ENCODE peak calls at places on chromosomes 3 and 15, in eight cellular contexts. M is right cardiac atrium; I is astrocyte; J is left ventricle myocardium inferior; L is aorta; Q is DND-41; B is CD4-positive, alpha-beta memory T cell; E is thoracic aorta. O is an unnamed sample.

GRCh38 chr15:90203922-90204321 is 2.8 kb downstream of the SEMA4B start:
- DNase-seq in E (no peak), J (no peak), M (peak; percentile 71), B (no peak), L (peak; percentile 90), Q (no peak), I (no peak), O (no peak)

GRCh38 chr3:120550546-120550945 is 45.6 kb upstream of the NDUFB4 start:
- DNase-seq in B (no peak), L (no peak), M (no peak), I (no peak), Q (no peak), E (no peak), J (no peak), O (no peak)

GRCh38 chr3:84998545-84998944 is 39.8 kb downstream of the CADM2 start:
- DNase-seq in Q (no peak), I (no peak), J (no peak), M (no peak), E (no peak), L (no peak), B (no peak), O (no peak)

GRCh38 chr3:57093489-57093888 is 33.0 kb downstream of the SPATA12 start:
- DNase-seq in J (no peak), B (no peak), E (no peak), L (no peak), M (no peak), I (no peak), Q (no peak), O (no peak)

GRCh38 chr3:87361271-87361670 is 84.9 kb upstream of the POU1F1 start:
- DNase-seq in M (no peak), B (no peak), Q (no peak), E (no peak), J (no peak), L (no peak), I (no peak), O (no peak)

GRCh38 chr3:126262227-126262626 is 81.8 kb upstream of the ALDH1L1 start:
- DNase-seq in I (no peak), L (no peak), B (no peak), E (no peak), M (no peak), Q (no peak), J (no peak), O (no peak)

GRCh38 chr15:74128785-74129350 is 1.5 kb upstream of the ISLR2 start:
- DNase-seq in J (no peak), L (no peak), E (no peak), I (no peak), Q (no peak), B (no peak), M (no peak), O (no peak)

GRCh38 chr3:187979543-187979942 is 174.4 kb upstream of the LPP start:
- DNase-seq in Q (peak; percentile 84), M (no peak), I (no peak), L (no peak), B (peak; percentile 59), J (no peak), E (no peak), O (peak; percentile 31)

GRCh38 chr3:171976526-171976925 is 62.9 kb upstream of the FNDC3B start:
- DNase-seq in J (no peak), M (no peak), L (no peak), Q (no peak), B (no peak), I (peak; percentile 43), E (no peak), O (no peak)

GRCh38 chr3:127787071-127787490 is 35.2 kb downstream of the MGLL start:
- DNase-seq in E (no peak), B (no peak), L (peak; percentile 88), I (no peak), J (peak; percentile 49), Q (no peak), M (peak; percentile 85), O (no peak)

GRCh38 chr3:65979152-65979551 is 59.6 kb downstream of the MAGI1 start:
- DNase-seq in L (no peak), I (peak; percentile 88), M (peak; percentile 41), E (peak; percentile 19), Q (no peak), B (no peak), J (no peak), O (no peak)

GRCh38 chr15:91426412-91426811 is 326.4 kb downstream of the SV2B start:
- DNase-seq in E (no peak), B (peak; percentile 17), M (no peak), Q (no peak), J (no peak), I (peak; percentile 67), L (no peak), O (no peak)

GRCh38 chr3:130975251-130975650 is 51.4 kb downstream of the ASTE1 start:
- DNase-seq in B (no peak), Q (no peak), J (no peak), I (no peak), E (no peak), M (no peak), L (no peak), O (no peak)

GRCh38 chr3:137792633-137793271 is 28.6 kb downstream of the SOX14 start:
- DNase-seq in M (no peak), B (no peak), L (no peak), J (no peak), Q (peak; percentile 48), E (no peak), I (no peak), O (no peak)

DNA sequence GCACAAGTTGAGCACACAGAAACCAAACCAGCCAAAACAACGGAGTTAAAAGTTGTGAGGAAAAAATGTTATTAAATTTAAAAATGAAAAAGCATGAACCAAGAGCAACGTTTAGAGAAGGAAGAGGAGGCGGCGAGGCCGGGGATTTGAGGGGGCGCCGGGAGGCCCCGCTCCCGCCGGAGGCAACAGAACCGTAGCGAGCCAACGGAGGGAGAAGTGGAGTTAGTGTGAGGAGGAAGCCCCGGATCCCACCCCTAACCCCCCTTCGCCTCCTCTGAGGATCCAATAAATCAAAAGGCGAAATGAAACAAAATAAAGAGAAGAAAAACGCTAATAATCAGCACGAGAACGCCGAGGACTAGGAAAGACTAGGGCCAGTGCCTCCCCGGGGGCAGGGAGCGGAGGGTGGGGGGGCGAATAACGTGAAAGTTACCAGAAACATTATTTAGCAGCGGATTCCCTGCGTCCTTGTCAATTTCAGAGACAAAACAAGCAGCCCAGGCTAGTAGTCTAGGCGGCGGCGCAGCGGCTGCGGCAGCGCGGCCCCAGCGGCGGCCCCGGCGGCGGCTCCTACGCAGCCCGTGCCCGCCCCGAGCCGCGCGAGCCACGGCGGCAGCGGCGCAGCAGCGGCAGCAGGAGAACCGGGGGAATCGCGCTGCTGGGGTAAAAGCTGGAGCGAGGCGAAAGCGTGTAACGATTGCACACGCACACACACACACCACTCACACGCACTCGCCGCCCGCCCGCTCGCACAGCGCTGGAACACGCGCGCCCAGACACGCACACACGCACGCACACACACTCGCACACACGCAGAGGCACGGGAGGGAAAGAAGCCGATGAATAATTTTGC is 1.7 kb downstream of the MEIS2 start:
- DNase-seq in E (no peak), M (peak; percentile 80), B (peak; percentile 26), J (peak; percentile 44), L (peak; percentile 83), Q (no peak), I (no peak), O (no peak)
- H3K27ac ChIP-seq in E (peak overlapping the region; percentile 97), M (peak overlapping the region; percentile 90), B (no peak overlapping the region), J (peak overlapping the region; percentile 97), L (peak overlapping the region; percentile 95), Q (no peak overlapping the region), I (peak overlapping the region; percentile 90), O (no peak overlapping the region)

GRCh38 chr15:41498657-41499056 is 5.0 kb downstream of the ITPKA start:
- DNase-seq in E (no peak), I (no peak), M (peak; percentile 1), B (no peak), J (no peak), Q (no peak), L (no peak), O (no peak)

GRCh38 chr15:41495736-41496599 is 2.3 kb downstream of the ITPKA start:
- DNase-seq in L (no peak), I (no peak), E (no peak), Q (no peak), M (peak; percentile 73), B (no peak), J (no peak), O (no peak)

GRCh38 chr15:41501191-41501917 is 7.7 kb downstream of the ITPKA start:
- DNase-seq in J (no peak), B (no peak), L (no peak), I (no peak), E (no peak), M (peak; percentile 65), Q (no peak), O (peak; percentile 33)

GRCh38 chr15:41501961-41502786 is 8.5 kb downstream of the ITPKA start:
- DNase-seq in Q (no peak), J (no peak), M (peak; percentile 66), E (no peak), I (no peak), L (no peak), B (peak; percentile 52), O (peak; percentile 37)

DNA sequence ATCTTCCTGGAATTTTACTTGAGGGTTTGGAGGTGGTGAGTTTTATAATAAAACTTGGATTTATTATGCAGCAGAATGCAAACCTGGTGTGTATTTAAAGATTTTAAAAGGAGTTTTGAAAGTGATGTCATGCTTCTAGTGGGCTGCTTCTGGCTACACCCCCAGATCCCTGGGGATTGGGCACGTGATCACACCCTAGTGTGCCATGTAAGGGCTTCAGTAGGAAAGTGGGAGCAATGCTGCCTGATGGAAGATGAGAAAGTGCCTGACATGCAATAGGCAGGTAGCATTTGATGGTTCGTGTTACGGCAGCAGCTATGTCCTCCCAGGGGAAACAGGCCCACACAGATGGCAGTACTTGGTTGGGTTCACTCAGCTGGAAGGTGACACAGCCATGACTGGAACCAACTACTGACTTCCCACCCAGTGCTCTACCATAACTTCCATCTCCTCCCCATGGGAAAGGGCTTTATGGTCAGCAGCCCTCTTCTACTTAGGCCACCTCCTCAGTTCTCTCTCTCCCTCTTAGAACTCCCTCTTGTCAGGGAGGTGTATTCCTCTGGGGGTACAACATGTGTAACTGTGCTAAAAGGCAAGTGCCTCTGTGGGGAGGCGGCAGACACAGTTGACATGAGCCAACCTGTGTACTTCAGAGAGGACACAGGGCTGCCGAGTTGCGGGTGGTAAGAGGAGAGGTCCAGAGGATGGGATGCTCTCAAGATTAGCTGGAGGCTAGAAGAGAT is 5.6 kb downstream of the ITPKA start:
- DNase-seq in M (peak; percentile 7), Q (no peak), L (no peak), I (no peak), B (no peak), J (no peak), E (no peak), O (no peak)
- H3K27me3 ChIP-seq in M (no peaks in the 10 kb centered on the region), Q (peaks cover 5% of the 10 kb centered on the region), L (no peaks in the 10 kb centered on the region), I (peaks cover 71% of the 10 kb centered on the region), B (peaks cover 19% of the 10 kb centered on the region), J (peaks cover 91% of the 10 kb centered on the region), E (peaks cover 7% of the 10 kb centered on the region), O (peaks cover 72% of the 10 kb centered on the region)

GRCh38 chr3:24387493-24387892 is 107.2 kb downstream of the THRB start:
- DNase-seq in I (peak; percentile 27), E (no peak), J (no peak), L (no peak), B (no peak), M (no peak), Q (no peak), O (no peak)
- H3K27ac ChIP-seq in I (no peak overlapping the region), E (peak overlapping the region; percentile 59), J (no peak overlapping the region), L (peak overlapping the region; percentile 82), B (no peak overlapping the region), M (no peak overlapping the region), Q (no peak overlapping the region), O (no peak overlapping the region)

DNA sequence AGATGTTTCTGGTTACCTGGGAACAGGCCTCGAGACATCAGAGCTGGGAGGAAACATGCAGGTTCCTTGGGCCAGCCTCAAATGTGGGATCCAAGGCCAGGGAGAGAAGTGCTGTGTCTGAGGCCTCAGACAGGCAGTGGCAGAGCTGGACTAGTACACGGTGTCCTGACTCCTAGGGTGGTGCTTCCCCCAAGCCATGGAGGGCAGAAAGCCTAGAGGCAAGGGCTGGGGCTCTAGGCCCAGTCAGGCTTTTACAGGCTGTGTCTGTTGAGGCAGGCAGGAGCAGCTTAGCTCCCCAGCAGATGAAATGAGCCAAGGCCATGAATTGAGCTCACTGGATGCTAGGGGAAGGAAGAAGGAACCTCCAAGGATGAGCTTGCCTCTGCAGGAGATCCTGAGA is 57.6 kb downstream of the ITGA11 start:
- DNase-seq in M (no peak), L (no peak), B (no peak), Q (no peak), I (no peak), J (no peak), E (no peak), O (no peak)
- H3K27me3 ChIP-seq in M (no peaks in the 10 kb centered on the region), L (no peaks in the 10 kb centered on the region), B (no peaks in the 10 kb centered on the region), Q (no peaks in the 10 kb centered on the region), I (no peaks in the 10 kb centered on the region), J (no peaks in the 10 kb centered on the region), E (no peaks in the 10 kb centered on the region), O (no peaks in the 10 kb centered on the region)